ENCODE peak calls at places on chromosomes 11 and 22, in five cellular contexts. I, D, L, U and K are unnamed samples.

GRCh38 chr11:27395556-27396258 is 32.7 kb upstream of the CCDC34 start:
- DNase-seq in I (no peak), U (no peak), L (no peak), D (no peak), K (no peak)

GRCh38 chr11:5620606-5621521 is 3.9 kb upstream of the TRIM34 start:
- DNase-seq in L (no peak), U (no peak), I (no peak), D (no peak), K (no peak)

GRCh38 chr11:8258289-8258688 is 5.4 kb downstream of the LMO1 start:
- DNase-seq in L (no peak), D (no peak), U (no peak), I (peak), K (no peak)

GRCh38 chr22:35411112-35411511 is 11.2 kb downstream of the MCM5 start:
- DNase-seq in I (no peak), U (peak), D (no peak), L (no peak), K (no peak)

GRCh38 chr11:105229257-105229656 is 89.7 kb upstream of the CARD18 start:
- DNase-seq in I (no peak), L (no peak), D (no peak), U (no peak), K (no peak)

GRCh38 chr22:23243006-23243573 is 62.8 kb downstream of the BCR start:
- DNase-seq in I (no peak), L (peak), U (peak), D (no peak), K (no peak)

GRCh38 chr22:36293606-36294292 is 40.8 kb downstream of the APOL1 start:
- DNase-seq in U (no peak), D (no peak), L (no peak), I (no peak), K (no peak)

GRCh38 chr22:22546490-22546889 is 12.6 kb downstream of the PRAME start:
- DNase-seq in L (no peak), U (no peak), I (no peak), D (no peak), K (no peak)

GRCh38 chr22:39309364-39309861 is 10.0 kb downstream of the RPL3 start:
- DNase-seq in D (peak), I (no peak), U (no peak), L (peak), K (no peak)